ENCODE peak calls at places on chromosomes 1 and 21, in ten cellular contexts. Y, Q, A, X, R, F, N, E, G and U are unnamed samples.

GRCh38 chr1:23931481-23931880 is 18.3 kb upstream of the CNR2 start:
- DNase-seq in Y (no peak), Q (no peak), A (no peak), X (no peak), R (no peak), F (no peak), N (no peak), E (no peak), G (no peak), U (no peak)

GRCh38 chr1:19710825-19711611 is 46.3 kb downstream of the HTR6 start:
- DNase-seq in Y (no peak), Q (no peak), A (no peak), X (no peak), R (no peak), F (no peak), N (no peak), E (no peak), G (no peak), U (peak)

GRCh38 chr1:22334860-22335550 is 116.6 kb upstream of the ZBTB40 start:
- DNase-seq in Y (no peak), Q (no peak), A (no peak), X (no peak), R (no peak), F (no peak), N (no peak), E (no peak), G (no peak), U (no peak)

GRCh38 chr1:206455681-206456344 is 14.5 kb upstream of the IKBKE start:
- DNase-seq in Y (no peak), Q (no peak), A (peak), X (no peak), R (no peak), F (no peak), N (no peak), E (no peak), G (no peak), U (no peak)

GRCh38 chr1:95451054-95451453 is 217.0 kb downstream of the RWDD3 start:
- DNase-seq in Y (no peak), Q (no peak), A (no peak), X (peak), R (no peak), F (no peak), N (no peak), E (no peak), G (no peak), U (no peak)

GRCh38 chr1:52877554-52877953 is 35.0 kb downstream of the ZYG11A start:
- DNase-seq in Y (peak), Q (no peak), A (no peak), X (no peak), R (no peak), F (no peak), N (no peak), E (no peak), G (peak), U (no peak)

GRCh38 chr1:227518876-227519275 is 44.5 kb upstream of the ZNF678 start:
- DNase-seq in Y (no peak), Q (no peak), A (no peak), X (no peak), R (no peak), F (no peak), N (no peak), E (no peak), G (no peak), U (no peak)

GRCh38 chr1:53685272-53686051 is 53.5 kb downstream of the GLIS1 start:
- DNase-seq in Y (peak), Q (no peak), A (no peak), X (no peak), R (no peak), F (no peak), N (no peak), E (no peak), G (peak), U (no peak)

GRCh38 chr1:195096051-195096521 is 1512.2 kb downstream of the KCNT2 start:
- DNase-seq in Y (no peak), Q (no peak), A (no peak), X (no peak), R (no peak), F (no peak), N (no peak), E (no peak), G (no peak), U (no peak)

GRCh38 chr1:210989949-210990348 is 144.0 kb downstream of the KCNH1 start:
- DNase-seq in Y (no peak), Q (no peak), A (no peak), X (no peak), R (no peak), F (no peak), N (no peak), E (no peak), G (no peak), U (no peak)

GRCh38 chr1:228860911-228861829 is 125.9 kb downstream of the RHOU start:
- DNase-seq in Y (peak), Q (peak), A (no peak), X (peak), R (no peak), F (peak), N (no peak), E (no peak), G (peak), U (no peak)

GRCh38 chr1:95013948-95014574 is 58.7 kb downstream of the ALG14 start:
- DNase-seq in Y (no peak), Q (no peak), A (no peak), X (no peak), R (no peak), F (no peak), N (no peak), E (no peak), G (no peak), U (no peak)

GRCh38 chr21:42117229-42118048 is 46.3 kb downstream of the UMODL1 start:
- DNase-seq in Y (peak), Q (peak), A (peak), X (peak), R (peak), F (peak), N (peak), E (peak), G (peak), U (peak)

GRCh38 chr1:229199892-229200291 is 71.0 kb upstream of the RAB4A start:
- DNase-seq in Y (no peak), Q (no peak), A (no peak), X (no peak), R (peak), F (no peak), N (no peak), E (no peak), G (no peak), U (peak)

GRCh38 chr1:233364695-233365539 is 37.4 kb downstream of the MAP3K21 start:
- DNase-seq in Y (peak), Q (peak), A (no peak), X (no peak), R (no peak), F (peak), N (no peak), E (no peak), G (peak), U (no peak)

GRCh38 chr1:62953643-62954042 is 169.7 kb downstream of the ATG4C start:
- DNase-seq in Y (no peak), Q (no peak), A (no peak), X (no peak), R (no peak), F (no peak), N (no peak), E (no peak), G (no peak), U (no peak)

GRCh38 chr1:16162163-16162822 is 6.4 kb upstream of the EPHA2 start:
- DNase-seq in Y (no peak), Q (no peak), A (no peak), X (no peak), R (peak), F (no peak), N (no peak), E (no peak), G (no peak), U (no peak)

GRCh38 chr1:237300642-237301041 is 258.7 kb downstream of the RYR2 start:
- DNase-seq in Y (no peak), Q (no peak), A (no peak), X (no peak), R (no peak), F (no peak), N (no peak), E (no peak), G (no peak), U (no peak)

GRCh38 chr1:190175320-190175719 is 302.3 kb downstream of the BRINP3 start:
- DNase-seq in Y (peak), Q (no peak), A (no peak), X (no peak), R (no peak), F (no peak), N (no peak), E (no peak), G (peak), U (no peak)

GRCh38 chr1:3741566-3742438 is 10.4 kb upstream of the CCDC27 start:
- DNase-seq in Y (no peak), Q (no peak), A (no peak), X (no peak), R (no peak), F (no peak), N (no peak), E (no peak), G (no peak), U (no peak)

GRCh38 chr1:19232526-19232851 is 18.8 kb downstream of the EMC1 start:
- DNase-seq in Y (peak), Q (no peak), A (no peak), X (no peak), R (no peak), F (peak), N (peak), E (no peak), G (peak), U (no peak)

GRCh38 chr1:206803221-206803730 is 31.0 kb upstream of the IL10 start:
- DNase-seq in Y (no peak), Q (no peak), A (no peak), X (no peak), R (peak), F (no peak), N (no peak), E (peak), G (no peak), U (peak)

GRCh38 chr1:26097696-26098095 is 13.9 kb upstream of the PDIK1L start:
- DNase-seq in Y (peak), Q (no peak), A (no peak), X (peak), R (no peak), F (peak), N (no peak), E (no peak), G (peak), U (no peak)

GRCh38 chr1:158180741-158181576 is at the start of gene CD1D:
- DNase-seq in Y (peak), Q (no peak), A (no peak), X (peak), R (no peak), F (peak), N (peak), E (no peak), G (no peak), U (no peak)

GRCh38 chr1:244964112-244964971 is 100.0 kb upstream of the HNRNPU start:
- DNase-seq in Y (peak), Q (no peak), A (peak), X (peak), R (no peak), F (peak), N (no peak), E (no peak), G (peak), U (no peak)

GRCh38 chr1:209646558-209646957 is 5.7 kb downstream of the LAMB3 start:
- DNase-seq in Y (no peak), Q (no peak), A (no peak), X (no peak), R (no peak), F (peak), N (no peak), E (no peak), G (peak), U (no peak)

GRCh38 chr1:55363261-55363660 is 148.1 kb upstream of the USP24 start:
- DNase-seq in Y (peak), Q (no peak), A (no peak), X (no peak), R (peak), F (peak), N (no peak), E (no peak), G (peak), U (no peak)

GRCh38 chr1:6418668-6419396 is 887 bp downstream of the HES2 start:
- DNase-seq in Y (peak), Q (no peak), A (no peak), X (no peak), R (no peak), F (peak), N (no peak), E (no peak), G (no peak), U (no peak)

GRCh38 chr1:84096121-84096635 is 47.9 kb upstream of the PRKACB start:
- DNase-seq in Y (peak), Q (no peak), A (no peak), X (no peak), R (no peak), F (no peak), N (no peak), E (no peak), G (peak), U (no peak)

GRCh38 chr1:204979891-204980649 is 62.9 kb upstream of the CNTN2 start:
- DNase-seq in Y (no peak), Q (no peak), A (no peak), X (no peak), R (no peak), F (no peak), N (no peak), E (no peak), G (no peak), U (no peak)

GRCh38 chr1:24957808-24958752 is 28.0 kb upstream of the RUNX3 start:
- DNase-seq in Y (no peak), Q (no peak), A (no peak), X (no peak), R (no peak), F (no peak), N (peak), E (no peak), G (no peak), U (no peak)
- H3K4me3 ChIP-seq in Y (no peak), Q (no peak), A (no peak), X (no peak), R (no peak), F (no peak), N (no peak), E (no peak), G (no peak), U (peak)

GRCh38 chr1:9181990-9182783 is 52.4 kb upstream of the H6PD start:
- DNase-seq in Y (peak), Q (no peak), A (no peak), X (peak), R (no peak), F (peak), N (no peak), E (no peak), G (no peak), U (no peak)
- H3K4me3 ChIP-seq in Y (peak), Q (peak), A (peak), X (peak), R (no peak), F (peak), N (peak), E (peak), G (peak), U (peak)

GRCh38 chr1:11943619-11944018 is 9.1 kb downstream of the PLOD1 start:
- DNase-seq in Y (no peak), Q (no peak), A (no peak), X (no peak), R (no peak), F (no peak), N (no peak), E (no peak), G (no peak), U (no peak)

GRCh38 chr1:11946647-11947046 is 12.1 kb downstream of the PLOD1 start:
- DNase-seq in Y (no peak), Q (no peak), A (no peak), X (no peak), R (no peak), F (no peak), N (no peak), E (no peak), G (no peak), U (no peak)

GRCh38 chr1:11940260-11940921 is 5.9 kb downstream of the PLOD1 start:
- DNase-seq in Y (peak), Q (no peak), A (no peak), X (peak), R (no peak), F (peak), N (peak), E (peak), G (peak), U (no peak)

GRCh38 chr1:11942280-11942679 is 7.8 kb downstream of the PLOD1 start:
- DNase-seq in Y (no peak), Q (no peak), A (no peak), X (no peak), R (no peak), F (no peak), N (no peak), E (no peak), G (no peak), U (no peak)

DNA sequence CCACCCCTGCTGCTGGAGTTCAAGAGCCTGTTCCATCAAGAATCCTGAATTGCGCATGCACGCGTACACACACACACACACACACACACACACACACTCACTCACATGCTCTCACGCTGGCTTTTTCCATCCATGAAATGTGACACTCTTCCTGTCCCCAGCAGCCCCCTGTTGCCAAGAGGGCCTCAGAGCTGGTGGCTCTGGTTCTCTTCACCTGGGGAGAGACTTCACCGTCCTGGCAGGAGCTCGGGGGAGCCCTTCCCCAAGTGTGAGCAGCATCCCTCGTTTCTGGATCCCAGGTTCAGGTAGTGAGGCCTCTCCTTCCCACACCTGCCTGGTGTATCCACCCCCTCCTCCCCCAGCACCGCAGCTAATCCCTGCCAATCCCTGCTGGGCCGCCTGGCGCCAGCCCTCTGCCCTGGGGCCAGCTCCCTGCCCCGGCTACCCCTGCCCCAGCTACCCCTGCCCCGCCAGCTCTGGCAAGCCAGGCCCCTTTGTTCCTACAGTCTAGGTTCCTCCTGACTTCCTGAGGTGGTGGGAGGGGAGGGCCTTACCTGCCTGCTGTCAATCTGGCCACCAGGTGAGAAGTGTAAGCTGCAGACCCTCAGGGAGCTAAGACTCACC is 10.0 kb downstream of the PLOD1 start:
- DNase-seq in Y (no peak), Q (no peak), A (no peak), X (no peak), R (no peak), F (no peak), N (no peak), E (no peak), G (no peak), U (no peak)
- H3K4me3 ChIP-seq in Y (no peak), Q (no peak), A (no peak), X (no peak), R (no peak), F (no peak), N (no peak), E (no peak), G (no peak), U (no peak)

GRCh38 chr1:2414297-2414958 is 2.1 kb upstream of the PEX10 start:
- DNase-seq in Y (peak), Q (peak), A (peak), X (no peak), R (peak), F (peak), N (peak), E (peak), G (peak), U (peak)
- H3K4me3 ChIP-seq in Y (no peak), Q (peak), A (peak), X (no peak), R (no peak), F (no peak), N (no peak), E (peak), G (no peak), U (peak)

GRCh38 chr1:185694081-185694480 is 40.1 kb upstream of the HMCN1 start:
- DNase-seq in Y (no peak), Q (no peak), A (no peak), X (no peak), R (peak), F (no peak), N (no peak), E (no peak), G (no peak), U (peak)

GRCh38 chr1:185696419-185697150 is 37.6 kb upstream of the HMCN1 start:
- DNase-seq in Y (no peak), Q (no peak), A (no peak), X (no peak), R (no peak), F (peak), N (no peak), E (no peak), G (no peak), U (no peak)

GRCh38 chr1:185690527-185690926 is 43.7 kb upstream of the HMCN1 start:
- DNase-seq in Y (no peak), Q (no peak), A (no peak), X (no peak), R (no peak), F (no peak), N (no peak), E (no peak), G (no peak), U (no peak)

GRCh38 chr1:185695299-185695698 is 38.9 kb upstream of the HMCN1 start:
- DNase-seq in Y (peak), Q (no peak), A (no peak), X (no peak), R (peak), F (peak), N (no peak), E (no peak), G (no peak), U (no peak)

DNA sequence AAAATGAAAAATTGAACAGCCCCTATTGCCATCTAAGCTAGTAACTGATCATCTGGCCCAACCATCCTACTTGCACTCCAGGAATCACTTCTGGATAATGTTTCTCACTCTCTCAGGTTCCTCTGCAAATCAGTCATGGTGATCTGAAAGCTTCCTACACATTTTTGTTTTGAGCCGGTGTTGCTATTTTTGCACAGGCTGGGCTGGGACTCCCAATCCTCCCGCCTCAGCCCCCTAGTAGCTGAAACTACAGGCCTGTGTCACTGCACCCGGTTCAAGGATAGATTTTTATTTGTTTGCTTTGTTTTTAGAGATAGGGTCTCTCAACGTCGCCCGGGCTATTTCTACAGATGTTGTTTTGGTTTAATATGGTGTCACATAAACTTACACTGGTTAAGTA is 40.5 kb upstream of the HMCN1 start:
- DNase-seq in Y (no peak), Q (no peak), A (no peak), X (no peak), R (no peak), F (no peak), N (no peak), E (no peak), G (no peak), U (no peak)
- H3K4me3 ChIP-seq in Y (no peak), Q (no peak), A (peak), X (no peak), R (peak), F (no peak), N (no peak), E (no peak), G (no peak), U (no peak)

GRCh38 chr1:156384658-156385057 is 15.6 kb downstream of the RHBG start:
- DNase-seq in Y (no peak), Q (no peak), A (no peak), X (no peak), R (no peak), F (no peak), N (no peak), E (no peak), G (no peak), U (no peak)

GRCh38 chr1:156386949-156387898 is 18.2 kb downstream of the RHBG start:
- DNase-seq in Y (no peak), Q (no peak), A (no peak), X (no peak), R (no peak), F (no peak), N (no peak), E (no peak), G (no peak), U (no peak)

GRCh38 chr1:156384007-156384406 is 15.0 kb downstream of the RHBG start:
- DNase-seq in Y (no peak), Q (no peak), A (no peak), X (no peak), R (no peak), F (no peak), N (no peak), E (no peak), G (no peak), U (no peak)

GRCh38 chr1:156386134-156386901 is 17.3 kb downstream of the RHBG start:
- DNase-seq in Y (no peak), Q (no peak), A (no peak), X (no peak), R (no peak), F (no peak), N (no peak), E (no peak), G (no peak), U (no peak)

DNA sequence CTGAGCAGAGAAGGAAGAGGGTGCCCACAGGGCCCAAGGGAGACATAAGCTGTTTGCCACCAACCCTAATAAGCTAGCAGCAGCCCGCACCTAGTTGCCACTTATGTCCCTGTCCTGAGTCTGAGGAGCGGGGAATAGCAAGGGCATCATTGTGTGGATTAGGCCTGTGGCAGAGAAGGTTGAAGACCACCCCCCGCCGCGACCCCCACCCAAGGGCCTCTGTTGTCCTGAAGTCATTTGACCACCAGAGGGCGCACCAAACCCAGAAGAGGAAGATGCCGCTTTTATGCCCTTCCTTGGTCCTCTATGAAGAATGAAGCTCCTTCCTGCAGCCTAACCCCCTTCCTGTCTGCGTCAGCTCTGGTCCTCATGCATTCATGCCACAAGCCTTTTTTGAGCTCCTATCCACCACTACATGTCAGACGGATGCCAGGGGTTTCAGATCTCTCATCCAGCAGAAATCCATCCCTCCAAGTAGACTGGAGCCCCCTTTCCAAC is 16.6 kb downstream of the RHBG start:
- DNase-seq in Y (peak), Q (peak), A (peak), X (peak), R (peak), F (peak), N (no peak), E (no peak), G (peak), U (no peak)
- H3K4me3 ChIP-seq in Y (no peak), Q (no peak), A (no peak), X (no peak), R (no peak), F (no peak), N (no peak), E (no peak), G (no peak), U (no peak)